ENCODE peak calls at places on chromosome X, in nine cellular contexts. L is astrocyte of the spinal cord, R is neural progenitor cell, P is AML-193, C is B cell, B is amniotic stem cell, X is NCI-H1417, A is fibroblast of lung, T is caudate nucleus. M is an unnamed sample.

GRCh38 chrX:9662148-9662547 is 103.5 kb downstream of the GPR143 start:
- DNase-seq in L (peak), R (no peak), P (no peak), C (no peak), B (peak), X (no peak), A (peak), T (no peak), M (no peak)

GRCh38 chrX:19360903-19361302 is 17.2 kb downstream of the PDHA1 start:
- DNase-seq in L (no peak), R (no peak), P (no peak), C (no peak), B (no peak), X (no peak), A (no peak), T (no peak), M (no peak)

GRCh38 chrX:2441466-2441865 is 59.3 kb downstream of the DHRSX start:
- DNase-seq in L (no peak), R (no peak), P (no peak), C (no peak), B (no peak), X (no peak), A (no peak), T (no peak), M (no peak)

GRCh38 chrX:118212817-118213183 is 96.2 kb upstream of the KLHL13 start:
- DNase-seq in L (no peak), R (no peak), P (peak), C (no peak), B (no peak), X (no peak), A (peak), T (no peak), M (no peak)

GRCh38 chrX:70479970-70480659 is 35.5 kb downstream of the DLG3 start:
- DNase-seq in L (no peak), R (peak), P (no peak), C (no peak), B (no peak), X (peak), A (no peak), T (no peak), M (no peak)

GRCh38 chrX:138858438-138858837 is 146.9 kb upstream of the FGF13 start:
- DNase-seq in L (peak), R (no peak), P (no peak), C (no peak), B (no peak), X (no peak), A (peak), T (no peak), M (no peak)

GRCh38 chrX:74535211-74535621 is 79.2 kb downstream of the RLIM start:
- DNase-seq in L (peak), R (peak), P (peak), C (no peak), B (no peak), X (peak), A (peak), T (peak), M (no peak)

GRCh38 chrX:42519666-42520231 is 258.2 kb downstream of the PPP1R2C start:
- DNase-seq in L (peak), R (no peak), P (no peak), C (no peak), B (no peak), X (no peak), A (peak), T (no peak), M (no peak)

GRCh38 chrX:133254666-133255065 is 36.5 kb upstream of the TFDP3 start:
- DNase-seq in L (peak), R (no peak), P (no peak), C (no peak), B (no peak), X (no peak), A (peak), T (no peak), M (no peak)

GRCh38 chrX:86194758-86195157 is 46.5 kb downstream of the DACH2 start:
- DNase-seq in L (no peak), R (no peak), P (no peak), C (no peak), B (no peak), X (no peak), A (no peak), T (no peak), M (no peak)

GRCh38 chrX:86002076-86002896 is 45.1 kb downstream of the CHM start:
- DNase-seq in L (peak), R (peak), P (no peak), C (peak), B (no peak), X (peak), A (peak), T (no peak), M (peak)